ENCODE peak calls at places on chromosomes 5 and 9, in five cellular contexts. S, U, L, T and E are unnamed samples. For H3K4me1, the result is how much of the 10 kb centered on the place peaks cover.

GRCh38 chr9:96015876-96016686 is 140.6 kb downstream of the ERCC6L2 start:
- DNase-seq in T (no peak), L (peak), S (no peak), U (no peak), E (no peak)

GRCh38 chr5:56984445-56984844 is 32.5 kb upstream of the MIER3 start:
- DNase-seq in L (no peak), U (no peak), T (no peak), S (no peak), E (no peak)

GRCh38 chr9:69468380-69468779 is 143.4 kb downstream of the ENTREP1 start:
- DNase-seq in S (no peak), U (no peak), T (no peak), L (no peak), E (no peak)

GRCh38 chr5:14268738-14269137 is 125.6 kb downstream of the TRIO start:
- DNase-seq in U (peak), T (no peak), L (no peak), S (peak), E (no peak)

GRCh38 chr5:14256026-14256690 is 113.0 kb downstream of the TRIO start:
- DNase-seq in S (no peak), T (no peak), U (no peak), L (no peak), E (no peak)

GRCh38 chr5:95891499-95891898 is 69.0 kb upstream of the GLRX start:
- DNase-seq in T (no peak), U (no peak), S (no peak), L (no peak), E (no peak)

GRCh38 chr5:163914911-163915310 is 409.5 kb downstream of the MAT2B start:
- DNase-seq in T (no peak), L (peak), S (no peak), U (no peak), E (no peak)

GRCh38 chr5:74543162-74543995 is 97.1 kb downstream of the ENC1 start:
- DNase-seq in L (no peak), T (peak), U (peak), S (no peak), E (peak)

GRCh38 chr9:129609486-129610192 is 11.3 kb downstream of the C9orf50 start:
- DNase-seq in S (peak), U (peak), L (no peak), T (peak), E (peak)

GRCh38 chr9:98081477-98082219 is 25.1 kb downstream of the NANS start:
- DNase-seq in L (no peak), S (no peak), T (no peak), U (no peak), E (no peak)

GRCh38 chr9:134229466-134230091 is 65.2 kb upstream of the RNU6ATAC start:
- DNase-seq in S (no peak), T (no peak), U (no peak), L (no peak), E (peak)

GRCh38 chr5:141845371-141845821 is 32.8 kb downstream of the PCDH1 start:
- DNase-seq in U (no peak), T (no peak), L (no peak), S (no peak), E (peak)

GRCh38 chr5:74865293-74865798 is 841 bp downstream of the FAM169A start:
- DNase-seq in T (peak), L (no peak), U (no peak), S (no peak), E (no peak)

GRCh38 chr9:75231167-75231566 is 142.9 kb downstream of the OSTF1 start:
- DNase-seq in U (no peak), T (no peak), S (no peak), L (no peak), E (no peak)

GRCh38 chr9:117682955-117683710 is 21.1 kb upstream of the TLR4 start:
- DNase-seq in U (no peak), L (peak), T (no peak), S (no peak), E (no peak)

GRCh38 chr9:128282500-128282899 is 6.4 kb downstream of the SWI5 start:
- DNase-seq in U (no peak), L (no peak), S (no peak), T (no peak), E (no peak)

GRCh38 chr9:37251452-37251851 is 131.1 kb downstream of the ZCCHC7 start:
- DNase-seq in T (no peak), L (no peak), S (no peak), U (no peak), E (no peak)

GRCh38 chr5:91418158-91418557 is 35.0 kb upstream of the ARRDC3 start:
- DNase-seq in T (no peak), U (no peak), L (no peak), S (no peak), E (no peak)

GRCh38 chr5:66417681-66418248 is 178.4 kb upstream of the MAST4 start:
- DNase-seq in T (no peak), S (no peak), L (no peak), U (no peak), E (no peak)

GRCh38 chr9:137691648-137692357 is 73.0 kb downstream of the EHMT1 start:
- DNase-seq in T (no peak), U (no peak), S (no peak), L (no peak), E (no peak)

GRCh38 chr5:17218353-17219005 is 1.0 kb downstream of the BASP1 start:
- DNase-seq in T (peak), S (no peak), L (no peak), U (peak), E (peak)

GRCh38 chr5:149865746-149866145 is 78.8 kb downstream of the PDE6A start:
- DNase-seq in T (no peak), S (no peak), L (no peak), U (no peak), E (no peak)

GRCh38 chr5:135058326-135058725 is 24.3 kb upstream of the PITX1 start:
- DNase-seq in L (no peak), S (no peak), U (no peak), T (no peak), E (peak)

GRCh38 chr5:97764700-97765099 is 581.7 kb upstream of the RIOK2 start:
- DNase-seq in S (no peak), T (no peak), U (peak), L (no peak), E (no peak)

GRCh38 chr9:116219686-116220085 is 66.1 kb downstream of the PAPPA start:
- DNase-seq in S (no peak), L (no peak), U (no peak), T (no peak), E (peak)

GRCh38 chr5:127802477-127802865 is 99.3 kb downstream of the CCDC192 start:
- DNase-seq in U (peak), S (no peak), T (no peak), L (no peak), E (no peak)

GRCh38 chr5:52825826-52826225 is 38.1 kb downstream of the ITGA1 start:
- DNase-seq in U (no peak), T (no peak), L (peak), S (no peak), E (no peak)

GRCh38 chr5:2200261-2200965 is 317.7 kb upstream of the IRX4 start:
- DNase-seq in S (no peak), U (no peak), T (no peak), L (no peak), E (no peak)

GRCh38 chr9:128916204-128916603 is 4.6 kb upstream of the PHYHD1 start:
- DNase-seq in U (no peak), L (no peak), T (no peak), S (no peak), E (no peak)

DNA sequence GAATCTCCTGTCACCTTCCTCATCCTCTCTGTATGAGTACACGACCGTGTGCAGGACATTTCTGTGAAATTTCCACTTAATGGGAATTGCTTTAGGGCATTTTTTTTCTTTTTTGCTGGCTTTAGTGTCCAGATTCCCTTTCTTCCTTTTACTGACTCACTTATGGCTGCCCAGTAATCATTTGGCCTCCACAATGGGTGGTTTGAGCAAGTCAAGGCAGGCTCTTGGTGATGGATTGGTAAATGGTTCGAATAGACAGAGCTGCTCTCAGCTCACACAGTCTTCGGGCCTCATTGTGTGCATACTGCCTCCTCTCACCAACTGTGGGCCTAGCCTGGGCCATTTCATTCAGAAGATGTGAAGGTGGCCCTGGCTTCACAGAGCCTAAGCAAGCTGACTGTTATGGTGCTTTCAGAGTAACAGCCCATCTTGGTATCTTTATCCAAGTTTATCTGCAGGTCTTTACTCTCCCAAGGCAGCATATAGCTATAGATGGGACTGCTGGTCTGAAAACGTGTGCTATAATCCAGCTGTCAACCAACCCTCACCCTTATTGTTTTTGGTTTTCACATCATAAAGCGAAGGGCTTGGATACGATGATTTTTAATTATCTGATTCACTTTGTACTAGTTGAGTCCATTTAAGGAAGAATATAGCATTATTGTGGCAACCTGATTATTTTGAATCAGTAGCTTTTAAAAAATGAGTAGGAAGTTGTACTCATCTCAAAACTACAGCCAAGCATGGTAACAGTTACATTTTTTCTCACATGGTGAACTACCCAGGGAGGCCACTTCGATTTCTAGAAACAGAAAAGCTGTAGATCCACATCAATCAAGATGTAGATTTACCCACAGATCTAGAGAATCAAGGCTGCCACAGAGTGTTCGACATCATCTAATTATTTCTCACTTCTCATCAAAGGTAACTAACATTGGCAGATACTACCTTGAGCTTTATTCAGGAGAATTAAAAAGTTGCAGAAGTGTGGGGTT is 50.4 kb upstream of the CKMT2 start:
- DNase-seq in L (no peak), T (no peak), S (no peak), U (no peak), E (no peak)
- H3K4me1 ChIP-seq in L (under half), T (under half), S (under half), U (under half), E (under half)

DNA sequence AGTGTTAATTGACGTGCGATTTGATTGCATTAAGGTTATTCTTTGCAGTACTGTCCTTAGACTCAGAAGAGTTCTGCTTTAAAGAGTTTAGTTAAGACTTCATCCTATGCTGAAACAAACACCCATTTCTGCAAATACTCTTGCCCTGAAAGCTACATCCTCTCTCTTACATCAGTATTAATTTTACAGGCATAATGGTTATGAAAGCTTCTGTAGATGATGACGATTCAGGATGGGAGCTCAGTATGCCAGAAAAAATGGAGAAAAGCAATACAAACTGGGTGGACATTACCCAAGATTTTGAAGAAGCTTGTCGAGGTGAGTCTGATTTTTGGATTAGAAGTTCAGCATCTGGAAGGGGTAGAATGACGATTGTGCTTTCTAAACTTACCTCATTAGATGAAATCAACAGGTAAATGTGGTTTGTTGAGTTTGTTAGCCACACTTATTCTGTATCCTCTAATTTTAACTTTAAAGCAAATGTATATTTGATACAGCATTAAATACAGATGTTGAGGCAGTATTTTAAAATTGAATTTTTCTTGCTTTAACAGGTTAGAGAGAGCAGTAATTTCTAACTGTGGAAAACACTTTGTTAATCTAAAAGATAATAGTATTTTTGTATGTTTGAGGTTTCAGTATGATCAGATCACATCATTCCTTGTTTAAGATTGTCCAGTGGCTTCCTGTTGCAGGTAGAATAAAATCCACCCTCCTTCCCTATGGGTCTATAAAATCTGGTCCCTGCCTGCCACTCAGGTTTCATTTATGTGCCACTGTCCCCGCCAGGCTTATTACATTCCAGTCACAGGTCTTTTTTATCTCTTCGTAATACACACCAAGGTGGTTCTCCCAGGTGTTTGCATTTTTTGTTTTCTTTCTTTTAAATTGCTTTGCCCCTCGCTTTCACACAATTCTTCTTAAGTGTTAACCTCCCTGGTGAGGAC is 1.3 kb downstream of the NAA35 start:
- DNase-seq in S (no peak), T (no peak), U (peak), L (no peak), E (no peak)
- H3K27ac ChIP-seq in S (peak), T (peak), U (peak), L (peak), E (peak)

GRCh38 chr9:131409458-131409992 is 15.6 kb downstream of the PRRC2B start:
- DNase-seq in T (no peak), L (no peak), S (no peak), U (no peak), E (no peak)
- H3K4me1 ChIP-seq in T (under half), L (under half), S (half or more), U (under half), E (under half)

GRCh38 chr9:89077519-89077918 is 86.3 kb downstream of the S1PR3 start:
- DNase-seq in L (no peak), U (no peak), T (no peak), S (no peak), E (no peak)

GRCh38 chr9:89078421-89078820 is 87.2 kb downstream of the S1PR3 start:
- DNase-seq in L (no peak), T (no peak), U (no peak), S (no peak), E (no peak)

GRCh38 chr9:89079421-89079820 is 88.2 kb downstream of the S1PR3 start:
- DNase-seq in T (no peak), S (no peak), U (peak), L (no peak), E (no peak)

GRCh38 chr9:89078860-89079259 is 87.6 kb downstream of the S1PR3 start:
- DNase-seq in L (no peak), T (no peak), S (no peak), U (peak), E (no peak)

GRCh38 chr9:89080193-89080592 is 88.9 kb downstream of the S1PR3 start:
- DNase-seq in L (no peak), S (peak), U (peak), T (no peak), E (peak)
- H3K27ac ChIP-seq in L (no peak), S (no peak), U (peak), T (no peak), E (no peak)

DNA sequence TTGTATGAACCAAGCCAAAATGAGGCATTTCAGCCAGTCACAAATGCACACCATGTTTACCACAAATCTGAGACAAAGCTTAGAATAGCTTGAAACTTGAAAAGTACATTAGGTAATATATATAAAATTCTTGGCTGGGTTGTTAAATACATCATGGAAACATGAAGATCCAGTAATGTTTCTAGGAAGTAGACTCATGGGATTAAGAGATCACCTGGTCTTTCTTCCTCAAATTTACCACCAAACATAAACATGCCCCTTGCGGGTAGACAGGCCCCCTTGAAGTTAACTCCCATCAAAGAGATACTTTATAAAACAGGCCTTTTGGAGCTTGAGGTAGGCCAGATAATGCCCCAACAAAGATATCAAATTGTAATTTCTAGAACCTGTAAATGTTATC is 128.1 kb upstream of the TARS1 start:
- DNase-seq in T (no peak), S (no peak), L (no peak), U (peak), E (no peak)
- H3K4me1 ChIP-seq in T (under half), S (under half), L (under half), U (under half), E (under half)

GRCh38 chr5:145495171-145495570 is 340.0 kb downstream of the PRELID2 start:
- DNase-seq in U (no peak), T (no peak), S (no peak), L (no peak), E (no peak)
- H3K27ac ChIP-seq in U (no peak), T (no peak), S (no peak), L (no peak), E (no peak)

DNA sequence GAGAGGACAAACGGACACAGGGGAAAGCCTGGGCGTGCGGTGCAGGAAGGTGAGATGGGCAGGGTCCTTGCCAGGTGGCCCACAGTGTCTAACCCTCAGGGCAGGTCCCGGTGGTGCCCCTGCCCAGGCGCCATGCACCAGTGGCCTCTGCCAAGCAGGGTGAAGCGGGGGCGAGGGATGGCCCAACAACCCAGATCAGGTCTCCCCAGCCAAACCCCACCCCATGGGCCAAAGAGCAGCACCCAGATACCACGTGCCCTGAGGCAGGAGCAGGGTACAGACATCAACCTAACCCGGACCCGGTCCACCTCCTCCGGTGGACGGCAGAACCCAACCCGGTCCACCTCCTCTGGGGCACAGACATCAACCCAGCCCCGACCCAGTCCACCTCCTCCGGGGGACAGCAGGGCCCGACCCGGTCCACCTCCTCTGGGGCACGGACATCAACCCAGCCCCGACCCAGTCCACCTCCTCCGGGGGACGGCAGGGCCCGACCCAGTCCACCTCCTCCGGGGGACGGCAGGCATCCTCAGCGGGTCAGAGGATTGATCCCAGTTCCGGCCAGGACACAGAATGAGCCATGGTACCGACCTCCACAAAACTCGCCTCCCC is 12.8 kb downstream of the SLC12A7 start:
- DNase-seq in L (no peak), T (no peak), U (no peak), S (no peak), E (no peak)
- H3K4me1 ChIP-seq in L (under half), T (under half), U (under half), S (half or more), E (under half)